ENCODE peak calls at places on chromosome 3, in five cellular contexts. J, H, F, O and Z are unnamed samples. For H3K4me1, the result is how much of the 10 kb centered on the place peaks cover.

GRCh38 chr3:194206375-194206774 is 70.4 kb downstream of the HES1 start:
- DNase-seq in J (peak), H (no peak), F (peak), O (peak), Z (peak)

GRCh38 chr3:12440927-12441326 is 43.4 kb upstream of the TSEN2 start:
- DNase-seq in J (peak), H (peak), F (peak), O (no peak), Z (no peak)

GRCh38 chr3:122092460-122093165 is 37.5 kb downstream of the CD86 start:
- DNase-seq in J (peak), H (peak), F (no peak), O (no peak), Z (peak)

GRCh38 chr3:146498002-146498736 is 28.8 kb upstream of the PLSCR2 start:
- DNase-seq in J (no peak), H (no peak), F (no peak), O (no peak), Z (no peak)

GRCh38 chr3:195083659-195084058 is 187.3 kb downstream of the XXYLT1 start:
- DNase-seq in J (no peak), H (peak), F (no peak), O (no peak), Z (no peak)

GRCh38 chr3:180923561-180923960 is 11.1 kb downstream of the FXR1 start:
- DNase-seq in J (no peak), H (no peak), F (no peak), O (no peak), Z (no peak)

GRCh38 chr3:16475766-16476165 is 37.7 kb downstream of the RFTN1 start:
- DNase-seq in J (no peak), H (no peak), F (no peak), O (no peak), Z (no peak)

GRCh38 chr3:124837065-124837464 is 50.1 kb downstream of the ITGB5 start:
- DNase-seq in J (no peak), H (no peak), F (no peak), O (no peak), Z (peak)

GRCh38 chr3:155069729-155070128 is 10.4 kb upstream of the MME start:
- DNase-seq in J (peak), H (no peak), F (no peak), O (no peak), Z (no peak)

GRCh38 chr3:29156071-29156715 is 124.7 kb upstream of the RBMS3 start:
- DNase-seq in J (peak), H (no peak), F (peak), O (no peak), Z (peak)

GRCh38 chr3:69855436-69856162 is 116.3 kb downstream of the MITF start:
- DNase-seq in J (peak), H (no peak), F (no peak), O (no peak), Z (no peak)

GRCh38 chr3:32423534-32423933 is 31.9 kb downstream of the CMTM7 start:
- DNase-seq in J (no peak), H (no peak), F (no peak), O (no peak), Z (no peak)

GRCh38 chr3:32422943-32423342 is 31.3 kb downstream of the CMTM7 start:
- DNase-seq in J (no peak), H (no peak), F (no peak), O (no peak), Z (no peak)

GRCh38 chr3:32421991-32422859 is 30.6 kb downstream of the CMTM7 start:
- DNase-seq in J (peak), H (peak), F (peak), O (peak), Z (peak)

GRCh38 chr3:32424581-32425250 is 33.1 kb downstream of the CMTM7 start:
- DNase-seq in J (no peak), H (no peak), F (no peak), O (peak), Z (no peak)

DNA sequence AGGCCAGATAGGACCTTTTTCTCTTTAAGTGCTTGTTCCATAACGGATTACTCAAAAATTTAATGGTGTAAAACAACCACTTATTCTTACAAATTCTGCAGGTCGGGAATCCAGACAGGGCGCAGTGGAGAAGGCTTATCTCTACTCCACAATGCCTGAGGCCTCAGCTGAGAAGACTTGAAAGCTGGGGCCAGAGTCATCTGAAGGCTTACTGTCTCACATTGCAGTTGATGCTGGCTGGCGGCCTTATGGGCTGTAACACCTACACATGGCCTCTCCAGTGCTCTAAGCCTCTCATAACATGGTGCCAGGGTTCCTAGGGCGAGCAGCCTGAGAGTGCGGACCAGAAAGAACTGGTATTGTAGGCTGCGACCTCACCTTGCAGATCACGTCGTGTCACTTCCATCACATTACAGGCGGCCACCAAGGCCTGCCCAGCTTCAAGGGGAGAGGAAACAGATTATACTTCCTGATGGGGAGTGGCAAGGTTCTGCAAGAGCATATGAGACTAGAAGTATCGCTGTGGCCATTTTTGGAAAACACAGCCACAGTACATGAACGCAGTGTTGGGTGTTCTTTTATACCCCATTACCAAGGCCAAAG is 32.4 kb downstream of the CMTM7 start:
- DNase-seq in J (no peak), H (no peak), F (no peak), O (no peak), Z (no peak)
- H3K4me1 ChIP-seq in J (under half), H (under half), F (half or more), O (under half), Z (under half)

GRCh38 chr3:142022381-142022780 is 127.0 kb downstream of the TFDP2 start:
- DNase-seq in J (no peak), H (no peak), F (peak), O (no peak), Z (no peak)
- H3K27ac ChIP-seq in J (no peak), H (no peak), F (no peak), O (no peak), Z (no peak)

GRCh38 chr3:138609898-138610266 is 1.3 kb downstream of the FAIM start:
- DNase-seq in J (no peak), H (no peak), F (no peak), O (no peak), Z (no peak)

GRCh38 chr3:138608322-138609214 is at the start of gene FAIM:
- DNase-seq in J (peak), H (peak), F (peak), O (peak), Z (peak)
- TF ChIP-seq POLR2A in J (peak), H (no peak), F (peak), O (no peak), Z (no peak)

GRCh38 chr3:11198070-11198469 is 43.8 kb downstream of the HRH1 start:
- DNase-seq in J (no peak), H (no peak), F (no peak), O (no peak), Z (no peak)
- H3K4me1 ChIP-seq in J (under half), H (under half), F (under half), O (under half), Z (under half)

GRCh38 chr3:64600246-64600645 is 87.6 kb downstream of the ADAMTS9 start:
- DNase-seq in J (no peak), H (no peak), F (no peak), O (no peak), Z (no peak)

GRCh38 chr3:64595253-64595694 is 92.5 kb downstream of the ADAMTS9 start:
- DNase-seq in J (peak), H (peak), F (peak), O (no peak), Z (no peak)

GRCh38 chr3:64604313-64604712 is 83.5 kb downstream of the ADAMTS9 start:
- DNase-seq in J (no peak), H (no peak), F (no peak), O (no peak), Z (no peak)

GRCh38 chr3:64601824-64602223 is 86.0 kb downstream of the ADAMTS9 start:
- DNase-seq in J (no peak), H (no peak), F (no peak), O (no peak), Z (no peak)

GRCh38 chr3:64599651-64600050 is 88.1 kb downstream of the ADAMTS9 start:
- DNase-seq in J (no peak), H (no peak), F (no peak), O (no peak), Z (no peak)
- H3K27ac ChIP-seq in J (no peak), H (no peak), F (no peak), O (no peak), Z (no peak)

GRCh38 chr3:64022451-64023186 is 675 bp downstream of the PSMD6 start:
- DNase-seq in J (no peak), H (no peak), F (peak), O (no peak), Z (no peak)

GRCh38 chr3:64019271-64019670 is 4.0 kb downstream of the PSMD6 start:
- DNase-seq in J (no peak), H (no peak), F (no peak), O (no peak), Z (no peak)

GRCh38 chr3:64019879-64020278 is 3.4 kb downstream of the PSMD6 start:
- DNase-seq in J (no peak), H (no peak), F (no peak), O (no peak), Z (no peak)

GRCh38 chr3:64011685-64012084 is 11.6 kb downstream of the PSMD6 start:
- DNase-seq in J (peak), H (no peak), F (no peak), O (no peak), Z (no peak)

DNA sequence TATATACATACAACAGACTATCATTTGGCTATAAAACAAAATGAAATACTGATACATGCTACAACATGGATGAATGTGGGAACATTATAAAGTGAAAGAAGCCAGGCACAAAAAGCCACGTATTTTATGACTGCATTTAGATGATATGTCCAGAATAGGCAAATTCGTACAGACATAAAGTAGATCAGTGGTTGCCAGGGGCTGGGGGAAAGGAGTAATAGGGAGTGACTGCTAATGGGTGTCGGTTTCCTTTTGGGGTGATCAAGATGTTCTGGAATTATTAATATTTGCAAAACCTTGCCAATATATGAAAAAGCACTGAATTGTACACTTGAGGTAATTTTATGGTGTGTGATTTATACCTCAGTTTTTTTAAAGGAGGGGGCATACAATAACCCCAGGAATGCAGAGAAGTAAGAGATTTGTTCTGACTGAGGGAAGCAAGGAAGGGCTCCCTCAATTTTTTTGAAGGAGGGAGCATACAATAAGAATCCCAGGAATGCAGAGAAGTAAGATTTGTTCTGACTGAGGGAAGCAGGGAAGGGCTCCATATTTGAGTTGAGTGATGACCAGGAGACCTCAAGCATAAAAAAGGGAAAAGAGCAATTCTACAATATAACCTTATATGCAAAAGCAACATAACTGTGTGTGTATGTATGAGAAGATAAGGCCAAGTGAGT is 6.2 kb downstream of the PSMD6 start:
- DNase-seq in J (no peak), H (no peak), F (no peak), O (no peak), Z (no peak)
- TF ChIP-seq POLR2A in J (no peak), H (no peak), F (no peak), O (no peak), Z (no peak)

GRCh38 chr3:128484404-128485282 is 8.4 kb downstream of the GATA2 start:
- DNase-seq in J (no peak), H (peak), F (no peak), O (no peak), Z (no peak)
- H3K4me1 ChIP-seq in J (under half), H (half or more), F (under half), O (under half), Z (under half)

GRCh38 chr3:190371152-190371551 is 16.8 kb upstream of the CLDN16 start:
- DNase-seq in J (peak), H (no peak), F (no peak), O (no peak), Z (no peak)

GRCh38 chr3:190375250-190375649 is 12.7 kb upstream of the CLDN16 start:
- DNase-seq in J (no peak), H (no peak), F (no peak), O (no peak), Z (no peak)

GRCh38 chr3:190378240-190378891 is 9.6 kb upstream of the CLDN16 start:
- DNase-seq in J (peak), H (no peak), F (no peak), O (no peak), Z (peak)

GRCh38 chr3:190380184-190380583 is 7.8 kb upstream of the CLDN16 start:
- DNase-seq in J (no peak), H (no peak), F (no peak), O (no peak), Z (no peak)

DNA sequence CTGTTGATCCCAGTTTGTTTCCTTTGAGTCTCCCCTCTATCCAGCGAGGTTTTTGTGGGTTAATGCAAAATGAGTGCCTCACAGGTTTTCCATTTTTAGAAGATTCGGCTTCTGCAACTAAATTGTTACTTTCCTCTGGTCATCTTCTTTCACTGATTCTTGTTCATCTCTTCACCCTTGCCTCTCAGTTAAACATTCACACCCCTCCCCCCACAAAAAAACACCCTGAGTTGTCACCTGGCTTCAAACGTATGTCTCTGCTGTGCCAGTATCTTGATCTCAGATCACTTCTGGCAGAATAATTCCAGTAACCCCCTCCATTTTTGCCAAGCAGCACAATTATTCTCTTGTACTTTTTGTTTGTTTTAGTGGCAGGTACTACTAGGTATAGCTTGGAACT is 12.3 kb upstream of the CLDN16 start:
- DNase-seq in J (no peak), H (no peak), F (no peak), O (no peak), Z (no peak)
- H3K27ac ChIP-seq in J (no peak), H (no peak), F (no peak), O (no peak), Z (no peak)

GRCh38 chr3:35857004-35857403 is 217.7 kb downstream of the ARPP21 start:
- DNase-seq in J (no peak), H (no peak), F (no peak), O (no peak), Z (no peak)
- TF ChIP-seq POLR2A in J (no peak), H (no peak), F (no peak), O (no peak), Z (no peak)

GRCh38 chr3:188059346-188059745 is 94.6 kb upstream of the LPP start:
- DNase-seq in J (no peak), H (no peak), F (no peak), O (no peak), Z (no peak)
- H3K4me1 ChIP-seq in J (under half), H (under half), F (under half), O (under half), Z (under half)